ENCODE peak calls at places on chromosomes 16 and 17, in nine cellular contexts. U, T, R, N, W, C, S, G and X are unnamed samples.

GRCh38 chr17:65558683-65559311 is 2.7 kb downstream of the AXIN2 start:
- DNase-seq in U (no peak), N (no peak), R (no peak), G (no peak), W (peak; percentile 37), C (no peak), S (no peak), T (no peak), X (no peak)

GRCh38 chr17:61480414-61480807 is 28.2 kb downstream of the TBX4 start:
- DNase-seq in G (no peak), R (no peak), U (peak; percentile 21), S (no peak), N (no peak), W (no peak), C (no peak), T (no peak), X (no peak)

GRCh38 chr16:19662351-19662750 is 55.7 kb downstream of the KNOP1 start:
- DNase-seq in C (no peak), S (no peak), T (no peak), N (no peak), U (no peak), R (no peak), G (no peak), W (no peak), X (no peak)

GRCh38 chr17:69812240-69812837 is 262.7 kb upstream of the KCNJ16 start:
- DNase-seq in S (no peak), G (no peak), T (no peak), R (no peak), W (no peak), U (no peak), N (no peak), C (no peak), X (no peak)

GRCh38 chr17:78883533-78884131 is 19.4 kb downstream of the CEP295NL start:
- DNase-seq in S (peak; percentile 89), C (peak; percentile 56), U (peak; percentile 72), N (peak; percentile 98), G (peak; percentile 82), T (peak; percentile 97), W (peak; percentile 88), R (no peak), X (no peak)

GRCh38 chr17:34579017-34579946 is at the start of gene TMEM132E:
- DNase-seq in W (peak; percentile 43), C (peak; percentile 37), R (no peak), U (no peak), S (peak; percentile 36), G (peak; percentile 26), T (peak; percentile 2), N (peak; percentile 45), X (no peak)

GRCh38 chr17:18992454-18993130 is 12.0 kb downstream of the FAM83G start:
- DNase-seq in C (no peak), G (no peak), W (no peak), T (no peak), U (peak; percentile 86), N (no peak), S (no peak), R (no peak), X (peak; percentile 32)

GRCh38 chr17:64357191-64357981 is 33.3 kb downstream of the PECAM1 start:
- DNase-seq in W (peak; percentile 54), G (peak; percentile 53), T (peak; percentile 94), C (no peak), S (peak; percentile 75), U (peak; percentile 63), R (no peak), N (peak; percentile 99), X (no peak)

GRCh38 chr17:61770043-61770442 is 93.3 kb downstream of the BRIP1 start:
- DNase-seq in G (no peak), T (peak; percentile 70), W (no peak), S (no peak), C (no peak), U (no peak), N (no peak), R (no peak), X (no peak)

GRCh38 chr17:12996357-12996756 is 21.5 kb downstream of the ELAC2 start:
- DNase-seq in C (no peak), R (no peak), W (no peak), N (no peak), G (no peak), U (no peak), S (no peak), T (no peak), X (no peak)

GRCh38 chr16:52611817-52612673 is 65.1 kb upstream of the TOX3 start:
- DNase-seq in N (no peak), W (no peak), G (no peak), S (no peak), C (peak; percentile 44), T (no peak), R (no peak), U (peak; percentile 71), X (no peak)

GRCh38 chr17:77690271-77691161 is 268.0 kb upstream of the TNRC6C start:
- DNase-seq in R (no peak), N (no peak), W (no peak), T (no peak), C (no peak), U (peak; percentile 49), G (peak; percentile 14), S (peak; percentile 64), X (no peak)

GRCh38 chr16:1414532-1415265 is at the start of gene UNKL:
- DNase-seq in C (peak; percentile 84), T (peak; percentile 43), S (peak; percentile 85), R (no peak), N (peak; percentile 67), U (peak; percentile 91), G (no peak), W (peak; percentile 81), X (peak; percentile 83)

GRCh38 chr17:34726536-34727384 is 147.4 kb downstream of the TMEM132E start:
- DNase-seq in W (no peak), R (no peak), S (no peak), G (no peak), N (no peak), C (no peak), T (no peak), U (no peak), X (no peak)

GRCh38 chr16:46728804-46729203 is 19.3 kb downstream of the MYLK3 start:
- DNase-seq in U (no peak), C (no peak), T (no peak), G (no peak), S (no peak), N (no peak), W (no peak), R (no peak), X (no peak)

GRCh38 chr17:16444258-16444886 is 29.0 kb downstream of the TRPV2 start:
- DNase-seq in T (no peak), S (no peak), G (no peak), W (no peak), R (no peak), N (peak; percentile 19), C (peak; percentile 34), U (no peak), X (peak; percentile 31)

DNA sequence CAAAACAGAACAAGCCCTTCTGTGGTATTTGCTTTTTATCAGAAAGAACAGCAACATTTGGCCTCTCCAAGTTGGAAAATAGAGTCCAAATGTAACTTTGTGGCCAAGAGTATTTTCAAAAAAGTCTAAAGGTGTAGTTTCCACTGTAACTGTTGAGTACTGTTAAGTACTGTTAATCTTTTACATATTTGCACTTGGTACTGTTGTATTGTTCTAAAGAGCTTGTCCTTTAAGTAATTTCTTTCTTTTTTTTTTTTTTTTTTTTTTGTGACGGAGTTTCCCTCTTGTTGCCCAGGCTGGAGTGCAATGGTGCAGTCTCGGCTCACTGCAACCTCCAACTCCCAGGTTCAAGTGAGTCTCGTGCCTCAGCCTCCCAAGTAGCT is 21.5 kb downstream of the LDAF1 start:
- DNase-seq in R (no peak), N (no peak), U (no peak), W (no peak), C (no peak), T (no peak), G (no peak), S (no peak), X (no peak)
- H3K9me3 ChIP-seq in R (no peaks in the 10 kb centered on the region), N (no peaks in the 10 kb centered on the region), U (no peaks in the 10 kb centered on the region), W (no peaks in the 10 kb centered on the region), C (no peaks in the 10 kb centered on the region), T (no peaks in the 10 kb centered on the region), G (no peaks in the 10 kb centered on the region), S (peaks cover 5% of the 10 kb centered on the region), X (no peaks in the 10 kb centered on the region)

GRCh38 chr17:35780876-35781409 is 14.5 kb downstream of the MMP28 start:
- DNase-seq in G (no peak), N (no peak), U (no peak), S (no peak), T (no peak), R (no peak), W (no peak), C (no peak), X (no peak)
- H3K27ac ChIP-seq in G (no peak overlapping the region), N (no peak overlapping the region), U (no peak overlapping the region), S (no peak overlapping the region), T (no peak overlapping the region), R (peak overlapping the region; percentile 23), W (no peak overlapping the region), C (no peak overlapping the region), X (no peak overlapping the region)

DNA sequence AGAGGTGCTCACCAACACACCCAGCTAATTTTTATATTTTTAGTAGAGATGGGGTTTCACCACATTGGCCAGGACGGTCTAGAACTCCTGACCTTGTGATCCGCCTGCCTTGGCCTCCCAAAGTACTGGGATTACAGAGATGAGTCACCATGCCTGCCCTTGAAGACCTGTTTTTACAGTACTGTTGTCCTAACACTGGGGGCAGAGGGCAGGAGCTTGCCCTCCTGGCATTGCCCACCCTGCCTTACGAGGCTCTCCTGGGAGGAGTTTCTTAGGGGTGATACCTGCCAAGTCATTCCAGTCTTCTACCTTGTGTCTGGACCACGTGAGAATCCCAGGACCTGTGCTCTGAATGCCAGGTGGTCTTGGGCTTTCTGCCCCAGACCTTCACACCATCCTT is 2.7 kb downstream of the ASPSCR1 start:
- DNase-seq in S (no peak), R (no peak), C (no peak), G (no peak), U (no peak), W (no peak), N (no peak), T (no peak), X (no peak)
- H3K9me3 ChIP-seq in S (no peaks in the 10 kb centered on the region), R (no peaks in the 10 kb centered on the region), C (no peaks in the 10 kb centered on the region), G (no peaks in the 10 kb centered on the region), U (no peaks in the 10 kb centered on the region), W (no peaks in the 10 kb centered on the region), N (no peaks in the 10 kb centered on the region), T (no peaks in the 10 kb centered on the region), X (no peaks in the 10 kb centered on the region)

GRCh38 chr16:14509055-14509454 is 121.0 kb downstream of the PARN start:
- DNase-seq in C (no peak), U (no peak), R (no peak), T (peak; percentile 45), G (no peak), S (no peak), N (peak; percentile 71), W (no peak), X (no peak)

GRCh38 chr16:14502256-14502875 is 127.7 kb downstream of the PARN start:
- DNase-seq in R (no peak), S (no peak), N (no peak), G (no peak), C (no peak), W (no peak), U (no peak), T (no peak), X (no peak)

GRCh38 chr16:14509675-14510132 is 120.4 kb downstream of the PARN start:
- DNase-seq in C (no peak), R (no peak), G (no peak), T (no peak), N (peak; percentile 67), U (no peak), W (no peak), S (no peak), X (no peak)

GRCh38 chr16:14502932-14503741 is 126.9 kb downstream of the PARN start:
- DNase-seq in N (peak; percentile 57), R (no peak), T (peak; percentile 76), W (no peak), G (no peak), S (no peak), C (no peak), U (no peak), X (no peak)

GRCh38 chr16:14505846-14506245 is 124.2 kb downstream of the PARN start:
- DNase-seq in T (peak; percentile 79), G (no peak), W (no peak), R (no peak), S (no peak), U (no peak), C (no peak), N (peak; percentile 63), X (no peak)
- H3K27ac ChIP-seq in T (no peak overlapping the region), G (no peak overlapping the region), W (no peak overlapping the region), R (no peak overlapping the region), S (no peak overlapping the region), U (no peak overlapping the region), C (no peak overlapping the region), N (no peak overlapping the region), X (no peak overlapping the region)